ENCODE peak calls at places on chromosomes 6 and 20, in five cellular contexts. One of them, this sample, is unnamed. For H3K4me1, the result is how much of the 10 kb centered on the place peaks cover.

GRCh38 chr6:82371799-82372508 is 8.3 kb downstream of the TPBG start:
- DNase-seq in tibial artery: no peak
- DNase-seq in PC-3: peak
- DNase-seq in BE2C: no peak
- DNase-seq in CD8-positive, alpha-beta memory T cell: no peak
- DNase-seq in this sample: no peak

GRCh38 chr6:140909156-140909555 is 1223.6 kb upstream of the GJE1 start:
- DNase-seq in tibial artery: no peak
- DNase-seq in PC-3: no peak
- DNase-seq in BE2C: no peak
- DNase-seq in CD8-positive, alpha-beta memory T cell: no peak
- DNase-seq in this sample: no peak

GRCh38 chr6:145469021-145469420 is 266.3 kb downstream of the EPM2A start:
- DNase-seq in tibial artery: no peak
- DNase-seq in PC-3: no peak
- DNase-seq in BE2C: no peak
- DNase-seq in CD8-positive, alpha-beta memory T cell: no peak
- DNase-seq in this sample: no peak

GRCh38 chr6:113375950-113376846 is 480.9 kb upstream of the MARCKS start:
- DNase-seq in tibial artery: no peak
- DNase-seq in PC-3: peak
- DNase-seq in BE2C: no peak
- DNase-seq in CD8-positive, alpha-beta memory T cell: no peak
- DNase-seq in this sample: no peak

GRCh38 chr20:62492711-62493110 is 16.9 kb upstream of the GATA5 start:
- DNase-seq in tibial artery: no peak
- DNase-seq in PC-3: no peak
- DNase-seq in BE2C: no peak
- DNase-seq in CD8-positive, alpha-beta memory T cell: no peak
- DNase-seq in this sample: no peak

GRCh38 chr20:20363449-20364015 is 4.4 kb upstream of the INSM1 start:
- DNase-seq in tibial artery: no peak
- DNase-seq in PC-3: no peak
- DNase-seq in BE2C: no peak
- DNase-seq in CD8-positive, alpha-beta memory T cell: no peak
- DNase-seq in this sample: peak

GRCh38 chr6:170093658-170094596 is 197.0 kb downstream of the DLL1 start:
- DNase-seq in tibial artery: peak
- DNase-seq in PC-3: no peak
- DNase-seq in BE2C: no peak
- DNase-seq in CD8-positive, alpha-beta memory T cell: no peak
- DNase-seq in this sample: peak

GRCh38 chr6:119184008-119184665 is 105.7 kb upstream of the FAM184A start:
- DNase-seq in tibial artery: no peak
- DNase-seq in PC-3: no peak
- DNase-seq in BE2C: no peak
- DNase-seq in CD8-positive, alpha-beta memory T cell: no peak
- DNase-seq in this sample: no peak

GRCh38 chr20:25353754-25354705 is 36.6 kb downstream of the ABHD12 start:
- DNase-seq in tibial artery: no peak
- DNase-seq in PC-3: peak
- DNase-seq in BE2C: no peak
- DNase-seq in CD8-positive, alpha-beta memory T cell: no peak
- DNase-seq in this sample: no peak

GRCh38 chr20:3786126-3786484 is 435 bp downstream of the CENPB start:
- DNase-seq in tibial artery: peak
- DNase-seq in PC-3: peak
- DNase-seq in BE2C: peak
- DNase-seq in CD8-positive, alpha-beta memory T cell: no peak
- DNase-seq in this sample: peak

GRCh38 chr6:328184-328670 is 35.9 kb downstream of the DUSP22 start:
- DNase-seq in tibial artery: no peak
- DNase-seq in PC-3: peak
- DNase-seq in BE2C: no peak
- DNase-seq in CD8-positive, alpha-beta memory T cell: no peak
- DNase-seq in this sample: no peak

GRCh38 chr20:24917797-24918578 is 31.1 kb upstream of the CST7 start:
- DNase-seq in tibial artery: peak
- DNase-seq in PC-3: peak
- DNase-seq in BE2C: peak
- DNase-seq in CD8-positive, alpha-beta memory T cell: peak
- DNase-seq in this sample: peak

GRCh38 chr6:11938285-11938890 is 73.7 kb upstream of the HIVEP1 start:
- DNase-seq in tibial artery: no peak
- DNase-seq in PC-3: no peak
- DNase-seq in BE2C: no peak
- DNase-seq in CD8-positive, alpha-beta memory T cell: no peak
- DNase-seq in this sample: peak

GRCh38 chr6:28742668-28743270 is 181.0 kb downstream of the TRIM27 start:
- DNase-seq in tibial artery: no peak
- DNase-seq in PC-3: peak
- DNase-seq in BE2C: peak
- DNase-seq in CD8-positive, alpha-beta memory T cell: no peak
- DNase-seq in this sample: peak

GRCh38 chr6:12555267-12555666 is 161.3 kb upstream of the PHACTR1 start:
- DNase-seq in tibial artery: no peak
- DNase-seq in PC-3: peak
- DNase-seq in BE2C: no peak
- DNase-seq in CD8-positive, alpha-beta memory T cell: no peak
- DNase-seq in this sample: no peak

GRCh38 chr6:138920906-138921305 is 67.1 kb downstream of the REPS1 start:
- DNase-seq in tibial artery: no peak
- DNase-seq in PC-3: no peak
- DNase-seq in BE2C: no peak
- DNase-seq in CD8-positive, alpha-beta memory T cell: no peak
- DNase-seq in this sample: no peak

GRCh38 chr20:12153616-12154015 is 235.9 kb downstream of the BTBD3 start:
- DNase-seq in tibial artery: no peak
- DNase-seq in PC-3: peak
- DNase-seq in BE2C: no peak
- DNase-seq in CD8-positive, alpha-beta memory T cell: no peak
- DNase-seq in this sample: no peak

GRCh38 chr6:118509009-118509617 is 39.0 kb upstream of the PLN start:
- DNase-seq in tibial artery: no peak
- DNase-seq in PC-3: peak
- DNase-seq in BE2C: peak
- DNase-seq in CD8-positive, alpha-beta memory T cell: no peak
- DNase-seq in this sample: peak

GRCh38 chr6:102680413-102680812 is 1286.9 kb downstream of the GRIK2 start:
- DNase-seq in tibial artery: no peak
- DNase-seq in PC-3: no peak
- DNase-seq in BE2C: no peak
- DNase-seq in CD8-positive, alpha-beta memory T cell: no peak
- DNase-seq in this sample: no peak

GRCh38 chr20:58205850-58206249 is 22.6 kb downstream of the ANKRD60 start:
- DNase-seq in tibial artery: no peak
- DNase-seq in PC-3: no peak
- DNase-seq in BE2C: no peak
- DNase-seq in CD8-positive, alpha-beta memory T cell: no peak
- DNase-seq in this sample: no peak

GRCh38 chr6:98839788-98840361 is 5.5 kb downstream of the POU3F2 start:
- DNase-seq in tibial artery: no peak
- DNase-seq in PC-3: peak
- DNase-seq in BE2C: no peak
- DNase-seq in CD8-positive, alpha-beta memory T cell: no peak
- DNase-seq in this sample: peak

GRCh38 chr6:79574636-79575035 is 37.4 kb upstream of the LCA5 start:
- DNase-seq in tibial artery: no peak
- DNase-seq in PC-3: peak
- DNase-seq in BE2C: no peak
- DNase-seq in CD8-positive, alpha-beta memory T cell: no peak
- DNase-seq in this sample: peak

GRCh38 chr20:59145247-59145925 is 18.2 kb upstream of the ZNF831 start:
- DNase-seq in tibial artery: peak
- DNase-seq in PC-3: no peak
- DNase-seq in BE2C: no peak
- DNase-seq in CD8-positive, alpha-beta memory T cell: no peak
- DNase-seq in this sample: no peak

GRCh38 chr6:105042648-105043047 is 85.7 kb downstream of the LIN28B start:
- DNase-seq in tibial artery: no peak
- DNase-seq in PC-3: no peak
- DNase-seq in BE2C: no peak
- DNase-seq in CD8-positive, alpha-beta memory T cell: no peak
- DNase-seq in this sample: no peak

GRCh38 chr6:167811689-167812487 is 14.8 kb upstream of the AFDN start:
- DNase-seq in tibial artery: no peak
- DNase-seq in PC-3: no peak
- DNase-seq in BE2C: peak
- DNase-seq in CD8-positive, alpha-beta memory T cell: no peak
- DNase-seq in this sample: no peak

GRCh38 chr20:17857639-17858449 is 110.8 kb downstream of the SNX5 start:
- DNase-seq in tibial artery: no peak
- DNase-seq in PC-3: no peak
- DNase-seq in BE2C: no peak
- DNase-seq in CD8-positive, alpha-beta memory T cell: no peak
- DNase-seq in this sample: no peak

GRCh38 chr6:143967861-143968498 is 40.1 kb downstream of the PLAGL1 start:
- DNase-seq in tibial artery: no peak
- DNase-seq in PC-3: no peak
- DNase-seq in BE2C: no peak
- DNase-seq in CD8-positive, alpha-beta memory T cell: no peak
- DNase-seq in this sample: no peak

GRCh38 chr20:63191400-63191799 is 24.5 kb downstream of the YTHDF1 start:
- DNase-seq in tibial artery: no peak
- DNase-seq in PC-3: peak
- DNase-seq in BE2C: peak
- DNase-seq in CD8-positive, alpha-beta memory T cell: no peak
- DNase-seq in this sample: no peak

GRCh38 chr6:46606318-46606717 is 46.3 kb downstream of the CYP39A1 start:
- DNase-seq in tibial artery: no peak
- DNase-seq in PC-3: peak
- DNase-seq in BE2C: no peak
- DNase-seq in CD8-positive, alpha-beta memory T cell: no peak
- DNase-seq in this sample: no peak

GRCh38 chr6:113857565-113858066 is 471 bp downstream of the MARCKS start:
- DNase-seq in tibial artery: peak
- DNase-seq in PC-3: no peak
- DNase-seq in BE2C: peak
- DNase-seq in CD8-positive, alpha-beta memory T cell: no peak
- DNase-seq in this sample: peak

GRCh38 chr20:44646641-44647274 is 4.7 kb downstream of the ADA start:
- DNase-seq in tibial artery: no peak
- DNase-seq in PC-3: peak
- DNase-seq in BE2C: no peak
- DNase-seq in CD8-positive, alpha-beta memory T cell: no peak
- DNase-seq in this sample: no peak

GRCh38 chr6:112665815-112666214 is 318.7 kb downstream of the RFPL4B start:
- DNase-seq in tibial artery: no peak
- DNase-seq in PC-3: peak
- DNase-seq in BE2C: no peak
- DNase-seq in CD8-positive, alpha-beta memory T cell: no peak
- DNase-seq in this sample: no peak

GRCh38 chr20:41182296-41183212 is 45.2 kb downstream of the PLCG1 start:
- DNase-seq in tibial artery: peak
- DNase-seq in PC-3: peak
- DNase-seq in BE2C: no peak
- DNase-seq in CD8-positive, alpha-beta memory T cell: no peak
- DNase-seq in this sample: peak

GRCh38 chr20:41179961-41180360 is 42.6 kb downstream of the PLCG1 start:
- DNase-seq in tibial artery: peak
- DNase-seq in PC-3: no peak
- DNase-seq in BE2C: no peak
- DNase-seq in CD8-positive, alpha-beta memory T cell: no peak
- DNase-seq in this sample: peak

GRCh38 chr20:41183391-41183790 is 46.0 kb downstream of the PLCG1 start:
- DNase-seq in tibial artery: peak
- DNase-seq in PC-3: no peak
- DNase-seq in BE2C: no peak
- DNase-seq in CD8-positive, alpha-beta memory T cell: no peak
- DNase-seq in this sample: peak

GRCh38 chr20:41180599-41181333 is 43.4 kb downstream of the PLCG1 start:
- DNase-seq in tibial artery: peak
- DNase-seq in PC-3: no peak
- DNase-seq in BE2C: no peak
- DNase-seq in CD8-positive, alpha-beta memory T cell: no peak
- DNase-seq in this sample: peak

GRCh38 chr20:41181567-41181966 is 44.2 kb downstream of the PLCG1 start:
- DNase-seq in tibial artery: no peak
- DNase-seq in PC-3: no peak
- DNase-seq in BE2C: no peak
- DNase-seq in CD8-positive, alpha-beta memory T cell: no peak
- DNase-seq in this sample: peak
- H3K4me1 ChIP-seq in tibial artery: under half
- H3K4me1 ChIP-seq in PC-3: under half
- H3K4me1 ChIP-seq in BE2C: under half
- H3K4me1 ChIP-seq in CD8-positive, alpha-beta memory T cell: under half
- H3K4me1 ChIP-seq in this sample: under half

DNA sequence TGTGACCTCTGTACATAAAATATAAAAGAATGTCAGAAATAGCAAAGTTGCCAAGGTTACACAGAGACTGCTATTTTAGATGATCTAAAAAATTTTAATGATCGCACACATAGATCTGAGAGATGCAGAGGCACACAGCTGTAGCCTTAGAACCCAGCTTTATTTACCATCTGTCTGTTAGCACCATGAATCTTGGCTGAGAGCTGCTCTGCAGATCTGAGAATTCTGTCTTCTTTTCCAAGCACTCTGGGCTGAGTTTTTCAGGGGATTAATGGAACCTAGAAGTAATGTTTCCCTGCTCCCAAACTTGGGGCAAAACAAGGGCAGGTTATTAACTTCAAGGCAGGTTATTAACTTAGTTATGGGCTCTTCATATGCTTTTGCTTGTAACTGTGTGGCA is 248.7 kb upstream of the JAG1 start:
- DNase-seq in tibial artery: no peak
- DNase-seq in PC-3: no peak
- DNase-seq in BE2C: no peak
- DNase-seq in CD8-positive, alpha-beta memory T cell: no peak
- DNase-seq in this sample: no peak
- H3K4me1 ChIP-seq in tibial artery: under half
- H3K4me1 ChIP-seq in PC-3: half or more
- H3K4me1 ChIP-seq in BE2C: under half
- H3K4me1 ChIP-seq in CD8-positive, alpha-beta memory T cell: under half
- H3K4me1 ChIP-seq in this sample: under half

GRCh38 chr20:53847843-53848185 is 222.6 kb downstream of the BCAS1 start:
- DNase-seq in tibial artery: no peak
- DNase-seq in PC-3: no peak
- DNase-seq in BE2C: no peak
- DNase-seq in CD8-positive, alpha-beta memory T cell: no peak
- DNase-seq in this sample: no peak
- H3K4me1 ChIP-seq in tibial artery: under half
- H3K4me1 ChIP-seq in PC-3: under half
- H3K4me1 ChIP-seq in BE2C: under half
- H3K4me1 ChIP-seq in CD8-positive, alpha-beta memory T cell: half or more
- H3K4me1 ChIP-seq in this sample: under half

GRCh38 chr6:151351146-151351700 is 40.1 kb downstream of the ZBTB2 start:
- DNase-seq in tibial artery: no peak
- DNase-seq in PC-3: no peak
- DNase-seq in BE2C: no peak
- DNase-seq in CD8-positive, alpha-beta memory T cell: no peak
- DNase-seq in this sample: no peak
- H3K4me1 ChIP-seq in tibial artery: under half
- H3K4me1 ChIP-seq in PC-3: under half
- H3K4me1 ChIP-seq in BE2C: under half
- H3K4me1 ChIP-seq in CD8-positive, alpha-beta memory T cell: under half
- H3K4me1 ChIP-seq in this sample: under half

GRCh38 chr20:33830371-33830770 is 19.2 kb downstream of the CHMP4B start:
- DNase-seq in tibial artery: no peak
- DNase-seq in PC-3: no peak
- DNase-seq in BE2C: peak
- DNase-seq in CD8-positive, alpha-beta memory T cell: no peak
- DNase-seq in this sample: no peak
- H3K4me1 ChIP-seq in tibial artery: half or more
- H3K4me1 ChIP-seq in PC-3: under half
- H3K4me1 ChIP-seq in BE2C: under half
- H3K4me1 ChIP-seq in CD8-positive, alpha-beta memory T cell: under half
- H3K4me1 ChIP-seq in this sample: under half

This sample was measured in endodermal cell.